ENCODE peak calls at places on chromosomes 2 and 18, in seven cellular contexts. D is left colon, M is tibial nerve, B is NCI-H2227 treated with DMSO at 0.1 percent for 48 hours, T is Kasumi-1, X is endothelial cell, P is NCI-H146. R is an unnamed sample.

GRCh38 chr2:53033416-53033815 is 734.2 kb upstream of the CHAC2 start:
- DNase-seq in T (no peak), D (no peak), X (no peak), M (no peak), B (no peak), P (no peak), R (no peak)

GRCh38 chr2:74510272-74510671 is 2.8 kb upstream of the PCGF1 start:
- DNase-seq in D (no peak), B (no peak), X (no peak), M (no peak), T (no peak), P (no peak), R (no peak)

GRCh38 chr2:127085260-127085666 is 21.7 kb downstream of the BIN1 start:
- DNase-seq in B (no peak), T (peak), D (no peak), P (no peak), X (no peak), M (no peak), R (no peak)

GRCh38 chr2:28717339-28717758 is 34.3 kb upstream of the PPP1CB start:
- DNase-seq in X (no peak), D (peak), T (peak), B (no peak), P (no peak), M (peak), R (peak)

GRCh38 chr18:45761512-45762114 is 37.6 kb downstream of the SLC14A1 start:
- DNase-seq in X (no peak), D (no peak), P (no peak), B (no peak), M (no peak), T (peak), R (peak)

GRCh38 chr2:225100269-225100668 is 58.0 kb upstream of the DOCK10 start:
- DNase-seq in T (no peak), P (no peak), D (no peak), X (no peak), B (no peak), M (no peak), R (no peak)

GRCh38 chr2:178514664-178515063 is 34.4 kb downstream of the PLEKHA3 start:
- DNase-seq in B (no peak), T (no peak), D (no peak), X (no peak), M (no peak), P (no peak), R (no peak)

GRCh38 chr2:168156661-168157060 is 90.7 kb downstream of the STK39 start:
- DNase-seq in T (no peak), B (no peak), M (no peak), P (peak), D (no peak), X (no peak), R (no peak)

GRCh38 chr18:45657357-45658335 is 42.4 kb downstream of the SLC14A2 start:
- DNase-seq in P (no peak), M (no peak), X (no peak), T (no peak), B (no peak), D (no peak), R (no peak)

GRCh38 chr2:162233197-162233596 is 10.0 kb downstream of the FAP start:
- DNase-seq in P (no peak), X (no peak), M (peak), D (no peak), B (no peak), T (no peak), R (no peak)

GRCh38 chr18:23068692-23069305 is 66.5 kb upstream of the CABLES1 start:
- DNase-seq in D (no peak), P (no peak), X (no peak), B (no peak), T (peak), M (no peak), R (no peak)

GRCh38 chr2:231181848-231182247 is 16.6 kb upstream of the ARMC9 start:
- DNase-seq in M (peak), P (no peak), B (no peak), T (peak), D (peak), X (no peak), R (peak)

GRCh38 chr2:3078684-3079083 is 298.9 kb downstream of the EIPR1 start:
- DNase-seq in X (no peak), B (no peak), D (no peak), M (no peak), P (no peak), T (no peak), R (no peak)

GRCh38 chr2:50746526-50746925 is 285.4 kb downstream of the NRXN1 start:
- DNase-seq in P (no peak), X (peak), M (no peak), T (peak), B (no peak), D (no peak), R (no peak)

GRCh38 chr2:158729873-158730620 is 65.1 kb upstream of the DAPL1 start:
- DNase-seq in P (no peak), B (no peak), D (no peak), M (no peak), X (no peak), T (no peak), R (peak)

GRCh38 chr2:159151198-159152118 is 135.0 kb downstream of the WDSUB1 start:
- DNase-seq in T (no peak), M (no peak), X (no peak), D (no peak), B (no peak), P (no peak), R (no peak)

GRCh38 chr2:200975672-200976071 is 12.2 kb upstream of the ORC2 start:
- DNase-seq in B (no peak), D (no peak), T (no peak), P (no peak), X (no peak), M (no peak), R (no peak)

GRCh38 chr2:140359056-140359771 is 1579.0 kb upstream of the NXPH2 start:
- DNase-seq in T (no peak), X (no peak), M (no peak), D (no peak), P (no peak), B (no peak), R (no peak)

GRCh38 chr2:223591596-223591995 is 10.6 kb downstream of the SCG2 start:
- DNase-seq in M (no peak), B (peak), X (no peak), D (no peak), T (no peak), P (no peak), R (no peak)

GRCh38 chr2:26355038-26355995 is 8.7 kb upstream of the ADGRF3 start:
- DNase-seq in P (no peak), X (no peak), M (no peak), B (no peak), D (no peak), T (no peak), R (no peak)

GRCh38 chr2:200479617-200480292 is 30.1 kb downstream of the KCTD18 start:
- DNase-seq in X (no peak), B (no peak), D (no peak), T (no peak), M (no peak), P (no peak), R (no peak)

GRCh38 chr2:236840857-236841256 is 244.8 kb upstream of the COPS8 start:
- DNase-seq in B (no peak), X (no peak), D (no peak), T (no peak), P (no peak), M (no peak), R (no peak)

GRCh38 chr2:197803033-197803444 is 1.4 kb upstream of the PLCL1 start:
- DNase-seq in P (no peak), M (peak), X (peak), B (peak), T (peak), D (no peak), R (no peak)